ENCODE peak calls at places on chromosome 16, in six cellular contexts. F is stimulated activated CD8-positive, alpha-beta memory T cell treated with anti-CD3 and anti-CD28 coated beads, Interleukin-2, amount 100 ng/mL, for 48 hours; R is activated naive CD4-positive, alpha-beta T cell treated with anti-CD3 and anti-CD28 coated beads, Interleukin-2, amount 10 ng/mL, durations not matched to agents 7 days and 5 days; W is neural crest cell; E is pons; S is psoas muscle. B is an unnamed sample.
A peak's percentile ranks its signal among the peaks of the same experiment; 100 is the strongest.

GRCh38 chr16:48526058-48526957 is 83.7 kb downstream of the N4BP1 start:
- DNase-seq in W (no peak), E (no peak), R (peak; percentile 57), S (no peak), F (no peak), B (peak; percentile 39)

GRCh38 chr16:30186782-30187555 is 3.6 kb downstream of the CORO1A start:
- DNase-seq in E (no peak), R (peak; percentile 88), F (peak; percentile 89), S (peak; percentile 78), W (peak; percentile 51), B (peak; percentile 37)

GRCh38 chr16:65672960-65673359 is 551.1 kb upstream of the CDH11 start:
- DNase-seq in W (no peak), E (no peak), R (no peak), F (no peak), S (no peak), B (peak; percentile 58)

GRCh38 chr16:84098939-84099338 is 17.8 kb downstream of the MBTPS1 start:
- DNase-seq in E (no peak), W (no peak), S (no peak), R (no peak), F (no peak), B (no peak)

GRCh38 chr16:4945560-4946502 is 8.9 kb upstream of the PPL start:
- DNase-seq in E (no peak), W (no peak), F (no peak), R (no peak), S (peak; percentile 70), B (no peak)

GRCh38 chr16:49466881-49467280 is 93.3 kb downstream of the C16orf78 start:
- DNase-seq in F (no peak), S (no peak), R (no peak), W (no peak), E (no peak), B (no peak)

GRCh38 chr16:56862776-56863175 is 2.2 kb upstream of the SLC12A3 start:
- DNase-seq in S (no peak), F (no peak), R (no peak), W (no peak), E (no peak), B (no peak)

GRCh38 chr16:59905628-59906027 is 1171.5 kb upstream of the GOT2 start:
- DNase-seq in S (no peak), R (no peak), F (no peak), W (no peak), E (no peak), B (peak; percentile 38)

GRCh38 chr16:3546990-3547682 is 30.1 kb downstream of the NLRC3 start:
- DNase-seq in W (no peak), R (no peak), E (peak; percentile 16), F (no peak), S (no peak), B (no peak)

GRCh38 chr16:56625140-56625942 is at the start of gene MT1E:
- DNase-seq in F (peak; percentile 71), R (peak; percentile 67), W (no peak), S (peak; percentile 83), E (peak; percentile 39), B (peak; percentile 87)

GRCh38 chr16:15829460-15829859 is 27.4 kb downstream of the MYH11 start:
- DNase-seq in S (peak; percentile 24), W (no peak), R (no peak), E (peak; percentile 5), F (no peak), B (peak; percentile 9)

GRCh38 chr16:6081320-6081976 is 983.9 kb upstream of the EEF2KMT start:
- DNase-seq in E (peak; percentile 70), F (no peak), S (no peak), W (peak; percentile 48), R (peak; percentile 39), B (no peak)

GRCh38 chr16:88062341-88062861 is 111.2 kb downstream of the BANP start:
- DNase-seq in W (no peak), F (no peak), R (no peak), S (peak; percentile 68), E (no peak), B (peak; percentile 76)

GRCh38 chr16:72997141-72997542 is 50.8 kb downstream of the ZFHX3 start:
- DNase-seq in E (no peak), R (no peak), S (peak; percentile 52), F (no peak), W (no peak), B (peak; percentile 61)

GRCh38 chr16:75225678-75226515 is 7.1 kb downstream of the CTRB1 start:
- DNase-seq in F (no peak), W (no peak), S (no peak), E (no peak), R (no peak), B (no peak)

GRCh38 chr16:52912565-52913173 is 140.0 kb downstream of the CHD9NB start:
- DNase-seq in F (peak; percentile 7), R (peak; percentile 50), W (peak; percentile 70), E (peak; percentile 78), S (peak; percentile 30), B (peak; percentile 56)

GRCh38 chr16:88785106-88785924 is at the start of gene PIEZO1:
- DNase-seq in W (peak; percentile 57), R (peak; percentile 86), E (no peak), S (peak; percentile 81), F (no peak), B (peak; percentile 66)

GRCh38 chr16:50367777-50368409 is 895 bp downstream of the BRD7 start:
- DNase-seq in E (no peak), F (no peak), S (no peak), W (no peak), R (no peak), B (no peak)